ENCODE peak calls at places on chromosome 4, in seven cellular contexts. A is ureter, R is NCI-H1092 treated with DMSO at 0.1 percent for 48 hours, B is GM12891, X is HS-27A, Z is HEK293T, Q is mucosa of descending colon. J is an unnamed sample.

GRCh38 chr4:61332671-61333070 is 132.5 kb downstream of the ADGRL3 start:
- DNase-seq in Q (no peak), X (no peak), A (no peak), Z (no peak), R (no peak), B (no peak), J (no peak)

GRCh38 chr4:48490012-48490679 is at the start of gene ZAR1:
- DNase-seq in R (peak; percentile 34), Q (no peak), A (no peak), X (no peak), Z (no peak), B (peak; percentile 45), J (no peak)

GRCh38 chr4:90095000-90095399 is 32.2 kb upstream of the CCSER1 start:
- DNase-seq in A (no peak), X (no peak), R (no peak), Q (no peak), Z (no peak), B (no peak), J (no peak)

GRCh38 chr4:182074842-182075241 is 168.4 kb upstream of the TENM3 start:
- DNase-seq in Z (no peak), X (no peak), R (no peak), Q (no peak), A (no peak), B (no peak), J (no peak)

GRCh38 chr4:133865606-133866327 is 335.8 kb downstream of the PABPC4L start:
- DNase-seq in R (no peak), Z (peak; percentile 7), X (peak; percentile 93), A (no peak), B (no peak), Q (no peak), J (peak; percentile 75)

GRCh38 chr4:33837043-33837442 is 2407.3 kb downstream of the ARAP2 start:
- DNase-seq in X (peak; percentile 67), A (no peak), Z (no peak), R (no peak), B (no peak), Q (no peak), J (no peak)

GRCh38 chr4:183544109-183544508 is 39.3 kb downstream of the ING2 start:
- DNase-seq in Z (no peak), R (no peak), B (no peak), A (no peak), X (no peak), Q (no peak), J (no peak)

GRCh38 chr4:17662694-17663093 is 48.3 kb downstream of the MED28 start:
- DNase-seq in Q (no peak), Z (no peak), B (no peak), A (no peak), X (no peak), R (no peak), J (no peak)

GRCh38 chr4:152575533-152575932 is 39.6 kb upstream of the FBXW7 start:
- DNase-seq in Z (no peak), X (no peak), Q (no peak), A (no peak), R (no peak), B (no peak), J (no peak)

GRCh38 chr4:165765053-165765452 is 108.0 kb upstream of the TLL1 start:
- DNase-seq in X (no peak), R (no peak), Z (no peak), Q (no peak), A (no peak), B (no peak), J (no peak)

GRCh38 chr4:140246216-140246615 is 92.2 kb upstream of the MAML3 start:
- DNase-seq in Z (no peak), A (no peak), R (no peak), B (no peak), X (no peak), Q (no peak), J (no peak)

GRCh38 chr4:98572697-98573096 is 85.7 kb downstream of the TSPAN5 start:
- DNase-seq in Z (no peak), Q (no peak), B (no peak), A (no peak), X (no peak), R (no peak), J (no peak)

GRCh38 chr4:1045193-1045594 is 33.8 kb downstream of the FGFRL1 start:
- DNase-seq in A (no peak), B (no peak), R (no peak), Q (peak; percentile 10), Z (no peak), X (no peak), J (no peak)

GRCh38 chr4:73704314-73705055 is 35.9 kb upstream of the CXCL8 start:
- DNase-seq in R (no peak), Q (peak; percentile 54), B (no peak), A (peak; percentile 76), X (peak; percentile 87), Z (no peak), J (peak; percentile 82)

GRCh38 chr4:336099-336892 is 1.3 kb upstream of the ZNF141 start:
- DNase-seq in X (no peak), Z (no peak), R (peak; percentile 15), Q (peak; percentile 29), A (peak; percentile 45), B (peak; percentile 34), J (no peak)

GRCh38 chr4:108360857-108361820 is 192.4 kb upstream of the LEF1 start:
- DNase-seq in Q (no peak), A (no peak), Z (no peak), R (no peak), B (no peak), X (no peak), J (no peak)

GRCh38 chr4:3700736-3701135 is 65.4 kb upstream of the ADRA2C start:
- DNase-seq in Q (no peak), R (no peak), X (no peak), B (no peak), Z (no peak), A (no peak), J (no peak)

GRCh38 chr4:53586121-53586816 is 5.0 kb downstream of the LNX1 start:
- DNase-seq in B (no peak), R (no peak), Q (no peak), X (peak; percentile 68), Z (no peak), A (no peak), J (no peak)

GRCh38 chr4:7322166-7322991 is 112.4 kb downstream of the PSAPL1 start:
- DNase-seq in X (no peak), Q (peak; percentile 16), Z (no peak), R (no peak), A (no peak), B (no peak), J (no peak)

J was measured in HCT116.